ENCODE peak calls at places on chromosome 10, in eight cellular contexts. Z is anterior cingulate cortex, N is T-helper 2 cell, K is astrocyte of the hippocampus, R is GM13976, V is WTC11, I is amniotic stem cell, X is LNCaP clone FGC. W is an unnamed sample.

GRCh38 chr10:114526497-114527238 is 122.4 kb upstream of the AFAP1L2 start:
- DNase-seq in Z (peak), N (peak), K (peak), R (peak), V (peak), I (no peak), X (peak), W (peak)

GRCh38 chr10:88082806-88083596 is 219.6 kb downstream of the PTEN start:
- DNase-seq in Z (no peak), N (no peak), K (no peak), R (no peak), V (no peak), I (no peak), X (no peak), W (peak)

GRCh38 chr10:127452568-127452967 is 96.5 kb upstream of the NPS start:
- DNase-seq in Z (no peak), N (no peak), K (no peak), R (no peak), V (no peak), I (no peak), X (no peak), W (no peak)

GRCh38 chr10:43264987-43265798 is 1.7 kb downstream of the RASGEF1A start:
- DNase-seq in Z (no peak), N (no peak), K (no peak), R (peak), V (no peak), I (no peak), X (no peak), W (no peak)

GRCh38 chr10:88074971-88075370 is 211.5 kb downstream of the PTEN start:
- DNase-seq in Z (no peak), N (no peak), K (no peak), R (no peak), V (no peak), I (no peak), X (no peak), W (no peak)

GRCh38 chr10:47409171-47409865 is 25.2 kb upstream of the ZNF488 start:
- DNase-seq in Z (no peak), N (no peak), K (no peak), R (no peak), V (no peak), I (no peak), X (no peak), W (no peak)

GRCh38 chr10:101062231-101063161 is 707 bp downstream of the KAZALD1 start:
- DNase-seq in Z (no peak), N (peak), K (peak), R (peak), V (peak), I (no peak), X (no peak), W (peak)

GRCh38 chr10:12499587-12499986 is 150.2 kb downstream of the CAMK1D start:
- DNase-seq in Z (peak), N (no peak), K (no peak), R (no peak), V (no peak), I (no peak), X (no peak), W (no peak)

GRCh38 chr10:31669367-31669766 is 259.3 kb downstream of the ARHGAP12 start:
- DNase-seq in Z (peak), N (no peak), K (peak), R (no peak), V (no peak), I (no peak), X (peak), W (no peak)

GRCh38 chr10:70776455-70777005 is 8.6 kb downstream of the TBATA start:
- DNase-seq in Z (no peak), N (no peak), K (no peak), R (peak), V (no peak), I (no peak), X (no peak), W (no peak)

GRCh38 chr10:128701381-128701780 is 575.2 kb upstream of the MKI67 start:
- DNase-seq in Z (no peak), N (no peak), K (no peak), R (no peak), V (no peak), I (no peak), X (no peak), W (no peak)

GRCh38 chr10:29386347-29386999 is 97.6 kb downstream of the LYZL1 start:
- DNase-seq in Z (no peak), N (peak), K (peak), R (peak), V (no peak), I (no peak), X (no peak), W (peak)

GRCh38 chr10:67015225-67015624 is 89.4 kb downstream of the LRRTM3 start:
- DNase-seq in Z (no peak), N (no peak), K (no peak), R (no peak), V (no peak), I (no peak), X (no peak), W (no peak)

GRCh38 chr10:120614685-120615084 is 157.7 kb downstream of the PLPP4 start:
- DNase-seq in Z (no peak), N (no peak), K (no peak), R (no peak), V (no peak), I (no peak), X (no peak), W (no peak)

GRCh38 chr10:7956508-7956907 is 98.0 kb upstream of the GATA3 start:
- DNase-seq in Z (no peak), N (no peak), K (peak), R (peak), V (no peak), I (peak), X (no peak), W (peak)

GRCh38 chr10:60777696-60778213 is 523 bp upstream of the CDK1 start:
- DNase-seq in Z (no peak), N (no peak), K (no peak), R (no peak), V (no peak), I (no peak), X (no peak), W (no peak)

GRCh38 chr10:4509405-4509804 is 316.6 kb upstream of the AKR1E2 start:
- DNase-seq in Z (no peak), N (no peak), K (no peak), R (no peak), V (no peak), I (no peak), X (no peak), W (no peak)

GRCh38 chr10:121886997-121887622 is 40.7 kb downstream of the ATE1 start:
- DNase-seq in Z (peak), N (no peak), K (peak), R (peak), V (peak), I (peak), X (no peak), W (peak)

GRCh38 chr10:90227259-90227658 is 525.9 kb downstream of the KIF20B start:
- DNase-seq in Z (no peak), N (no peak), K (peak), R (no peak), V (no peak), I (no peak), X (no peak), W (no peak)

GRCh38 chr10:73584737-73585136 is 6.4 kb downstream of the USP54 start:
- DNase-seq in Z (no peak), N (no peak), K (no peak), R (no peak), V (no peak), I (no peak), X (no peak), W (no peak)

GRCh38 chr10:122473116-122473515 is 11.8 kb downstream of the HTRA1 start:
- DNase-seq in Z (no peak), N (no peak), K (no peak), R (no peak), V (no peak), I (no peak), X (no peak), W (no peak)

GRCh38 chr10:123573236-123574147 is 92.7 kb upstream of the GPR26 start:
- DNase-seq in Z (no peak), N (no peak), K (peak), R (peak), V (peak), I (peak), X (peak), W (peak)

GRCh38 chr10:28217848-28218247 is 85.0 kb downstream of the MPP7 start:
- DNase-seq in Z (no peak), N (no peak), K (peak), R (no peak), V (no peak), I (peak), X (no peak), W (no peak)

GRCh38 chr10:56357018-56357417 is 4.0 kb downstream of the ZWINT start:
- DNase-seq in Z (no peak), N (no peak), K (no peak), R (no peak), V (no peak), I (no peak), X (no peak), W (no peak)

GRCh38 chr10:49608925-49609282 is 1.2 kb upstream of the SLC18A3 start:
- DNase-seq in Z (no peak), N (no peak), K (no peak), R (no peak), V (peak), I (no peak), X (no peak), W (no peak)

GRCh38 chr10:72250666-72251065 is 23.1 kb upstream of the DDIT4 start:
- DNase-seq in Z (no peak), N (no peak), K (peak), R (no peak), V (no peak), I (no peak), X (no peak), W (no peak)

GRCh38 chr10:24722676-24723385 is 856 bp downstream of the ARHGAP21 start:
- DNase-seq in Z (no peak), N (peak), K (peak), R (peak), V (peak), I (no peak), X (no peak), W (peak)

GRCh38 chr10:62626817-62627216 is 177.7 kb upstream of the ADO start:
- DNase-seq in Z (no peak), N (no peak), K (no peak), R (no peak), V (no peak), I (peak), X (no peak), W (no peak)

GRCh38 chr10:44696496-44696895 is 214.6 kb upstream of the TMEM72 start:
- DNase-seq in Z (no peak), N (no peak), K (peak), R (no peak), V (no peak), I (peak), X (no peak), W (no peak)

GRCh38 chr10:44333511-44333910 is 51.4 kb downstream of the CXCL12 start:
- DNase-seq in Z (no peak), N (no peak), K (no peak), R (no peak), V (no peak), I (no peak), X (no peak), W (no peak)

GRCh38 chr10:132194726-132195125 is 8.0 kb downstream of the DPYSL4 start:
- DNase-seq in Z (no peak), N (no peak), K (no peak), R (no peak), V (no peak), I (no peak), X (no peak), W (no peak)

W was measured in GM12865.